ENCODE peak calls at places on chromosomes 16 and 17, in five cellular contexts. J is HS-5, E is fibroblast of pulmonary artery, C is mesendoderm, R is HTR-8/SVneo. X is an unnamed sample.

GRCh38 chr16:50193594-50193993 is 40.5 kb downstream of the TENT4B start:
- DNase-seq in E (no peak), J (no peak), C (peak; percentile 8), R (no peak), X (no peak)

GRCh38 chr17:15651583-15652110 is 32.1 kb upstream of the FBXW10B start:
- DNase-seq in J (peak; percentile 96), R (peak; percentile 99), E (peak; percentile 98), C (peak; percentile 85), X (peak; percentile 97)

GRCh38 chr16:64981568-64982281 is 140.1 kb downstream of the CDH11 start:
- DNase-seq in R (no peak), E (no peak), J (no peak), C (no peak), X (no peak)

GRCh38 chr16:86919073-86919472 is 340.7 kb downstream of the FOXL1 start:
- DNase-seq in C (no peak), E (no peak), R (no peak), J (no peak), X (no peak)

GRCh38 chr16:67910162-67910561 is 17.1 kb downstream of the PSKH1 start:
- DNase-seq in E (peak; percentile 53), J (no peak), C (no peak), R (peak; percentile 43), X (no peak)

GRCh38 chr16:3954411-3954921 is 74.0 kb upstream of the CREBBP start:
- DNase-seq in C (no peak), J (no peak), R (no peak), E (peak; percentile 34), X (no peak)

GRCh38 chr16:85308585-85309540 is 196.6 kb upstream of the CIBAR2 start:
- DNase-seq in E (no peak), R (no peak), C (no peak), J (no peak), X (no peak)

GRCh38 chr16:52357711-52358110 is 189.2 kb downstream of the TOX3 start:
- DNase-seq in R (no peak), J (no peak), E (no peak), C (no peak), X (no peak)

GRCh38 chr17:2025622-2026309 is 632 bp upstream of the RTN4RL1 start:
- DNase-seq in E (peak; percentile 70), C (peak; percentile 70), J (no peak), R (peak; percentile 95), X (no peak)

GRCh38 chr16:72908362-72908838 is 139.5 kb downstream of the ZFHX3 start:
- DNase-seq in E (no peak), C (no peak), R (no peak), J (no peak), X (no peak)

GRCh38 chr16:15811778-15812750 is 44.8 kb downstream of the MYH11 start:
- DNase-seq in J (peak; percentile 48), E (peak; percentile 89), R (peak; percentile 37), C (peak; percentile 92), X (peak; percentile 54)

GRCh38 chr16:87728026-87728425 is 37.8 kb downstream of the KLHDC4 start:
- DNase-seq in E (peak; percentile 18), C (no peak), R (peak; percentile 29), J (no peak), X (no peak)